ENCODE peak calls at places on chromosomes 16 and 17, in four cellular contexts. Z is SK-N-SH, O is GM23338, N is GM12878. I is an unnamed sample.

GRCh38 chr16:69772560-69773254 is 10.6 kb downstream of the WWP2 start:
- DNase-seq in Z (no peak), O (no peak), N (no peak), I (no peak)

GRCh38 chr16:12027091-12027490 is 50.6 kb downstream of the SNX29 start:
- DNase-seq in Z (peak), O (peak), N (no peak), I (no peak)

GRCh38 chr17:32305049-32305448 is 36.9 kb downstream of the C17orf75 start:
- DNase-seq in Z (no peak), O (peak), N (no peak), I (no peak)

GRCh38 chr16:80804451-80805383 is at the start of gene CDYL2:
- DNase-seq in Z (peak), O (peak), N (no peak), I (no peak)

GRCh38 chr17:74840989-74841666 is 18.6 kb downstream of the GRIN2C start:
- DNase-seq in Z (no peak), O (peak), N (no peak), I (peak)

GRCh38 chr17:574061-574460 is 140.6 kb downstream of the VPS53 start:
- DNase-seq in Z (no peak), O (no peak), N (no peak), I (no peak)

GRCh38 chr16:50372611-50373344 is 4.0 kb upstream of the BRD7 start:
- DNase-seq in Z (peak), O (no peak), N (no peak), I (no peak)

GRCh38 chr16:50857881-50858280 is 116.0 kb downstream of the CYLD start:
- DNase-seq in Z (no peak), O (no peak), N (no peak), I (no peak)

GRCh38 chr17:37025847-37026533 is 77.2 kb downstream of the AATF start:
- DNase-seq in Z (no peak), O (no peak), N (peak), I (no peak)

GRCh38 chr16:69660166-69660565 is 66.2 kb downstream of the NQO1 start:
- DNase-seq in Z (no peak), O (no peak), N (no peak), I (no peak)

GRCh38 chr17:3893003-3893719 is at the start of gene CAMKK1:
- DNase-seq in Z (peak), O (peak), N (no peak), I (peak)

DNA sequence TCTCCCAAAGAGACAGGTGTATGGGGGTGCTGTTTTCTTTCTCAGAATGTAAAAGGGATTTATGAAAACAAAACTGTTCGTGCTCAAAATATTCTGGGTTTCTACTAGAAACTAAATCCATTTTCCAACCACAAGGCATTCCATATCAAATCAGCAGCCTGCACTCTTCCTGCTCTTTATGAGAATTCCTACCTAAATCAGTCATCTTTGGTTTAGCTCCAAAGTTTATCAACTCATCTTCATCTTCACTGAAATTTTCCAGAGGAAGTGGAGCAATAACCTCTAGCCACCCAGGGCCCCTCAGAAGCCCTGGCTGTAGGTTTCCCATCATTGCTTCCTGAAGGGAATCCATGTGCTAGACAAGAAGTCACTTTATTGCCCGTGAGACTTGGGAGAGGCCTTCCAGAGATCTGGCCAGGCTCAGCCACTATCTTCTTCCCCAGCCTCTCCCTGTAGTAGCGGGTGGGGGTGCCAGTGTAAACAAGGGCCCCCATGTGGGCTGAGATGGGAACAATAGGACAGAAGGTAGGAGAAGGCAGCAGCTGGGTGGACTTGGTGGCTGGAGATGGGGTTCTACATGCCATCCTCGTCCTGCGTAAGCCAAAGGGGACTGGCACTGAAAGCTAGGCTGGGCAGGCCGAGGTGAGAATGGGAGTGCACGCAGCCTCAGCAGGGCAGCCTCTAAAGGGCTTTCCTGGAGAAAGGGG is 22.0 kb upstream of the ALDH3A1 start:
- DNase-seq in Z (no peak), O (no peak), N (no peak), I (no peak)
- TF ChIP-seq REST in Z (no peak), O (no peak), N (no peak), I (no peak)

GRCh38 chr16:77918792-77919707 is 103.3 kb upstream of the CLEC3A start:
- DNase-seq in Z (no peak), O (no peak), N (no peak), I (no peak)

GRCh38 chr16:77922355-77922754 is 100.0 kb upstream of the CLEC3A start:
- DNase-seq in Z (no peak), O (no peak), N (no peak), I (no peak)

GRCh38 chr16:77916111-77916510 is 106.2 kb upstream of the CLEC3A start:
- DNase-seq in Z (no peak), O (no peak), N (no peak), I (no peak)

GRCh38 chr16:77919761-77920415 is 102.5 kb upstream of the CLEC3A start:
- DNase-seq in Z (no peak), O (no peak), N (no peak), I (no peak)

DNA sequence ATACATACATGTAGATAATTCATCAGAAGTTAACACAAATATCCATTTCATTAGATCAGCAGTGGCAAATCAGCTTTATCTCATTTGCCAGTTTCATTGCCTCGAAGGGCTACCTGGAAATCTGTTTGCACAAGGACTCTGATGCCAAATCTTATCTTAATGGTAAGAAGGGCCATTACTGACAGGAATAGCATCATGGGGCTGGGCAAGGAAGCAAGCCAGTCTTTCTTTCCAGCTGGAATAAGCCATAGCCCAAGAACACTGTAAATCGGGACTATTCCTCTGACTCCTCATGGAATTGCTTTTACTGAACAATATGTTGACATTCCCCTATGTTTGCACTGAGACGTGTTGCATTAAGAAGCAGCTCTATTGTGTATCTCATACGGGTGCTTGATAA is 101.4 kb upstream of the CLEC3A start:
- DNase-seq in Z (no peak), O (no peak), N (no peak), I (no peak)
- H3K27ac ChIP-seq in Z (no peak), O (no peak), N (no peak), I (no peak)

GRCh38 chr17:47176438-47176837 is 12.7 kb downstream of the CDC27 start:
- DNase-seq in Z (no peak), O (no peak), N (no peak), I (no peak)
- TF ChIP-seq POLR2AphosphoS5 in Z (no peak), O (no peak), N (no peak), I (no peak)

GRCh38 chr17:9221231-9222180 is 200.2 kb downstream of the NTN1 start:
- DNase-seq in Z (no peak), O (no peak), N (no peak), I (no peak)
- TF ChIP-seq REST in Z (no peak), O (no peak), N (no peak), I (no peak)

GRCh38 chr17:63275968-63276349 is 170.1 kb downstream of the CYB561 start:
- DNase-seq in Z (no peak), O (no peak), N (no peak), I (no peak)
- H3K27ac ChIP-seq in Z (peak), O (no peak), N (no peak), I (no peak)